ENCODE peak calls at places on chromosomes 2 and 18, in six cellular contexts. F, U, W, Z, G and C are unnamed samples.

GRCh38 chr2:241228081-241228859 is 39.8 kb downstream of the ANO7 start:
- DNase-seq in F (no peak), U (no peak), G (no peak), Z (no peak), W (no peak), C (no peak)

GRCh38 chr2:154489271-154489858 is 209.1 kb upstream of the KCNJ3 start:
- DNase-seq in G (no peak), Z (no peak), U (no peak), F (no peak), W (no peak), C (no peak)

GRCh38 chr2:111188681-111189080 is 68.0 kb downstream of the BCL2L11 start:
- DNase-seq in Z (no peak), W (no peak), G (no peak), U (no peak), F (no peak), C (no peak)

GRCh38 chr2:239165206-239165831 is 235.5 kb downstream of the HDAC4 start:
- DNase-seq in G (no peak), W (no peak), Z (no peak), U (no peak), F (no peak), C (no peak)

GRCh38 chr2:121804997-121805766 is 49.7 kb downstream of the TSN start:
- DNase-seq in Z (no peak), U (no peak), G (no peak), W (no peak), F (no peak), C (no peak)

GRCh38 chr18:49359732-49360444 is 100.6 kb downstream of the DYM start:
- DNase-seq in F (no peak), Z (no peak), G (no peak), U (peak), W (peak), C (no peak)

GRCh38 chr2:37894601-37895000 is 30.5 kb upstream of the RMDN2 start:
- DNase-seq in G (no peak), F (no peak), Z (no peak), W (no peak), U (peak), C (no peak)

GRCh38 chr2:57396364-57397098 is 650.1 kb upstream of the VRK2 start:
- DNase-seq in G (no peak), F (no peak), U (no peak), W (no peak), Z (no peak), C (peak)

GRCh38 chr2:8754056-8754790 is 72.4 kb downstream of the ID2 start:
- DNase-seq in F (no peak), G (no peak), Z (no peak), W (no peak), U (peak), C (no peak)

GRCh38 chr2:116491292-116491691 is 1323.2 kb upstream of the DDX18 start:
- DNase-seq in Z (no peak), W (peak), F (no peak), U (no peak), G (peak), C (no peak)

GRCh38 chr2:105812180-105813044 is 67.7 kb downstream of the NCK2 start:
- DNase-seq in W (peak), Z (no peak), F (peak), G (no peak), U (peak), C (no peak)

GRCh38 chr2:133991606-133992168 is 262.2 kb upstream of the MGAT5 start:
- DNase-seq in U (no peak), W (no peak), F (no peak), G (no peak), Z (no peak), C (no peak)

DNA sequence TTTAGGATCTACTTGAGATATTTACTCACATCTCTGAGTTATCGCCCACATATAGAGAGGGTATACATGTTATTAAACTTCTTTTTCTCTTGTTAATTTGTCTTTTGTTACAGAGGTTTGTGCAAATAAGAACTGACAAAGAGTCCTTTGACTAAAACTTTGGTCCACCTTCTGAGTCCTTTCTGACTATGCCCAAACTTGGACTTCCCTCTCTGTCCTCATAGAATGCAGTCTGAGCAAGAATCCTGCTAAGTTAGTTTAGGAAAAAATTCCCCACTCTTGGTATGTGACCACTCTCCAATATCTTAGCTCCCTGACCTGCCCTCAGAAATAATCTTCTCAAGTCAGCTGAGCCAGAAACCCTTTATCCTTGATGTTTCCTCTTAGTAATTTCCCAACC is 257.5 kb upstream of the REG3G start:
- DNase-seq in Z (peak), G (no peak), F (no peak), U (no peak), W (no peak), C (no peak)
- H3K14ac ChIP-seq in Z (no peak), G (no peak), F (no peak), U (no peak), W (no peak), C (no peak)

GRCh38 chr18:60389314-60389713 is 16.7 kb upstream of the MC4R start:
- DNase-seq in F (no peak), G (no peak), Z (no peak), W (no peak), U (no peak), C (no peak)

GRCh38 chr18:60383865-60384264 is 11.3 kb upstream of the MC4R start:
- DNase-seq in F (no peak), Z (no peak), U (no peak), G (no peak), W (no peak), C (no peak)

GRCh38 chr18:60385693-60386092 is 13.1 kb upstream of the MC4R start:
- DNase-seq in U (no peak), W (no peak), G (no peak), F (no peak), Z (no peak), C (no peak)
- H3K14ac ChIP-seq in U (no peak), W (no peak), G (no peak), F (no peak), Z (no peak), C (no peak)

GRCh38 chr2:190378883-190379237 is 29.3 kb upstream of the MFSD6 start:
- DNase-seq in F (no peak), W (no peak), Z (no peak), G (no peak), U (no peak), C (no peak)

GRCh38 chr2:190376591-190377245 is 31.4 kb upstream of the MFSD6 start:
- DNase-seq in G (no peak), U (no peak), F (no peak), Z (no peak), W (no peak), C (no peak)

GRCh38 chr2:190379249-190379964 is 28.7 kb upstream of the MFSD6 start:
- DNase-seq in U (peak), Z (no peak), W (peak), G (peak), F (no peak), C (no peak)

GRCh38 chr2:190380962-190381412 is 27.2 kb upstream of the MFSD6 start:
- DNase-seq in U (no peak), W (no peak), F (no peak), G (peak), Z (no peak), C (no peak)

DNA sequence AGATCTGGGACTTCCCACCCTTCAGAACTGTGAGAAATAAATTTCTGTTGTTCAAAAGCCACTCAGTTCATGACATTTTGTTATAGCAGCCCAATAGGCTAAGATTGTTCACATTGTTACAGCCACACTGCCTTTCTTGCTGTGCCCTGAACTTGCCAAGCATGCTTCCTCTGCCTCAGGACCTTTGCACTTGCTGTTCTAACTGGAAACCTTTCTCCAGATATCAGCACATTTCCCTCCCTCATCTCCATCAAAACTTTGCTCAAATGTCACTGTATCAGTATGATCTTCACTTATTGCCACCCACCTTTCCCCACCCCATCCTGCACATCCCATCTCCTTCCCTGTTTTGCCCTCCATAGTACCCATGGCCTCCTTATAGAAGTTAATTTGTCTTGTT is 32.1 kb upstream of the MFSD6 start:
- DNase-seq in U (no peak), G (no peak), W (no peak), F (no peak), Z (no peak), C (no peak)
- H3K14ac ChIP-seq in U (no peak), G (no peak), W (no peak), F (no peak), Z (no peak), C (no peak)

GRCh38 chr18:63924551-63924950 is 16.8 kb downstream of the SERPINB10 start:
- DNase-seq in F (no peak), Z (no peak), U (peak), G (no peak), W (peak), C (no peak)
- H3K14ac ChIP-seq in F (no peak), Z (no peak), U (no peak), G (no peak), W (no peak), C (no peak)